ENCODE peak calls at places on chromosomes 2 and 18, in five cellular contexts. S is thyroid gland, U is neural progenitor cell, E is endodermal cell, M is bronchial epithelial cell. C is an unnamed sample.

GRCh38 chr18:12282436-12283039 is 25.5 kb upstream of the TUBB6 start:
- DNase-seq in E (no peak), S (no peak), U (no peak), M (peak), C (peak)

GRCh38 chr2:11569636-11570035 is 35.8 kb downstream of the GREB1 start:
- DNase-seq in E (peak), S (no peak), M (no peak), U (no peak), C (no peak)

GRCh38 chr18:32714571-32715148 is 58.2 kb downstream of the KLHL14 start:
- DNase-seq in E (peak), U (peak), S (peak), M (peak), C (peak)

GRCh38 chr2:111698743-111699554 is 185.0 kb downstream of the ANAPC1 start:
- DNase-seq in U (no peak), M (peak), S (peak), E (peak), C (peak)

GRCh38 chr2:214192711-214193110 is 218.1 kb upstream of the VWC2L start:
- DNase-seq in M (no peak), S (no peak), U (no peak), E (no peak), C (no peak)

GRCh38 chr2:29459445-29460179 is 344.4 kb downstream of the CLIP4 start:
- DNase-seq in E (no peak), U (no peak), S (no peak), M (peak), C (peak)

GRCh38 chr2:157830696-157831570 is 45.2 kb downstream of the ACVR1 start:
- DNase-seq in S (peak), M (peak), E (no peak), U (no peak), C (peak)

GRCh38 chr2:71995067-71995665 is 152.5 kb downstream of the CYP26B1 start:
- DNase-seq in U (peak), M (peak), S (no peak), E (no peak), C (peak)

GRCh38 chr18:77105021-77105420 is 27.6 kb downstream of the MBP start:
- DNase-seq in E (no peak), S (no peak), M (no peak), U (no peak), C (peak)

GRCh38 chr2:10361220-10361588 is 58.5 kb downstream of the HPCAL1 start:
- DNase-seq in M (peak), U (peak), E (no peak), S (no peak), C (peak)

GRCh38 chr2:127063701-127064590 is 43.0 kb downstream of the BIN1 start:
- DNase-seq in M (no peak), U (no peak), E (no peak), S (no peak), C (no peak)

GRCh38 chr18:37452697-37453385 is 112.8 kb downstream of the CELF4 start:
- DNase-seq in E (no peak), S (no peak), U (no peak), M (peak), C (peak)

GRCh38 chr18:48140738-48141137 is 210.3 kb upstream of the SMAD2 start:
- DNase-seq in S (peak), U (no peak), M (no peak), E (no peak), C (no peak)

GRCh38 chr2:240399419-240400318 is 35.8 kb upstream of the GPC1 start:
- DNase-seq in M (no peak), U (no peak), S (no peak), E (peak), C (no peak)

GRCh38 chr2:231627384-231628156 is 34.9 kb downstream of the TEX44 start:
- DNase-seq in E (no peak), U (no peak), M (no peak), S (no peak), C (peak)

GRCh38 chr2:20186078-20186854 is 38.7 kb downstream of the SDC1 start:
- DNase-seq in U (no peak), M (peak), E (peak), S (no peak), C (peak)

GRCh38 chr2:114294814-114295213 is 147.6 kb upstream of the DPP10 start:
- DNase-seq in M (no peak), S (no peak), E (peak), U (peak), C (no peak)

GRCh38 chr18:56869189-56869777 is 218.1 kb downstream of the WDR7 start:
- DNase-seq in U (peak), S (no peak), M (peak), E (peak), C (peak)

GRCh38 chr2:187547353-187547979 is 6.8 kb downstream of the TFPI start:
- DNase-seq in E (peak), U (no peak), S (no peak), M (peak), C (peak)

GRCh38 chr2:120531863-120532600 is 186.1 kb downstream of the INHBB start:
- DNase-seq in S (no peak), E (no peak), M (no peak), U (no peak), C (peak)

GRCh38 chr2:45748239-45748638 is 96.8 kb downstream of the PRKCE start:
- DNase-seq in S (no peak), E (no peak), M (no peak), U (no peak), C (no peak)

GRCh38 chr2:218644721-218645120 is 14.7 kb downstream of the ZNF142 start:
- DNase-seq in E (no peak), M (no peak), S (no peak), U (no peak), C (no peak)

GRCh38 chr2:147910990-147911473 is 66.2 kb downstream of the ACVR2A start:
- DNase-seq in U (peak), M (peak), S (no peak), E (peak), C (peak)

GRCh38 chr2:196681510-196681909 is 42.0 kb downstream of the CCDC150 start:
- DNase-seq in E (no peak), M (no peak), U (no peak), S (no peak), C (no peak)

GRCh38 chr2:48693066-48693465 is 62.5 kb downstream of the LHCGR start:
- DNase-seq in U (no peak), S (no peak), M (no peak), E (no peak), C (no peak)

GRCh38 chr2:183001948-183002347 is 36.3 kb downstream of the NCKAP1 start:
- DNase-seq in M (no peak), E (no peak), S (no peak), U (no peak), C (no peak)

GRCh38 chr18:46754661-46755292 is 2.1 kb downstream of the ST8SIA5 start:
- DNase-seq in S (no peak), E (peak), M (no peak), U (peak), C (no peak)

GRCh38 chr18:48840491-48840877 is 110.3 kb downstream of the SMAD7 start:
- DNase-seq in U (no peak), M (no peak), E (no peak), S (no peak), C (no peak)

GRCh38 chr2:102166189-102166845 is 20.5 kb upstream of the IL1RL2 start:
- DNase-seq in M (peak), E (no peak), S (peak), U (peak), C (peak)

GRCh38 chr2:48144777-48145176 is 238.5 kb upstream of the FBXO11 start:
- DNase-seq in E (no peak), S (peak), M (no peak), U (no peak), C (peak)

GRCh38 chr2:239306274-239307220 is 94.3 kb downstream of the HDAC4 start:
- DNase-seq in E (peak), U (no peak), S (no peak), M (no peak), C (no peak)

GRCh38 chr2:75462714-75463113 is 98.0 kb downstream of the EVA1A start:
- DNase-seq in U (peak), M (no peak), E (peak), S (no peak), C (no peak)

GRCh38 chr2:75464348-75464946 is 96.3 kb downstream of the EVA1A start:
- DNase-seq in S (peak), E (peak), U (no peak), M (peak), C (peak)

GRCh38 chr2:75465317-75465998 is 95.3 kb downstream of the EVA1A start:
- DNase-seq in S (peak), U (peak), E (no peak), M (peak), C (peak)

DNA sequence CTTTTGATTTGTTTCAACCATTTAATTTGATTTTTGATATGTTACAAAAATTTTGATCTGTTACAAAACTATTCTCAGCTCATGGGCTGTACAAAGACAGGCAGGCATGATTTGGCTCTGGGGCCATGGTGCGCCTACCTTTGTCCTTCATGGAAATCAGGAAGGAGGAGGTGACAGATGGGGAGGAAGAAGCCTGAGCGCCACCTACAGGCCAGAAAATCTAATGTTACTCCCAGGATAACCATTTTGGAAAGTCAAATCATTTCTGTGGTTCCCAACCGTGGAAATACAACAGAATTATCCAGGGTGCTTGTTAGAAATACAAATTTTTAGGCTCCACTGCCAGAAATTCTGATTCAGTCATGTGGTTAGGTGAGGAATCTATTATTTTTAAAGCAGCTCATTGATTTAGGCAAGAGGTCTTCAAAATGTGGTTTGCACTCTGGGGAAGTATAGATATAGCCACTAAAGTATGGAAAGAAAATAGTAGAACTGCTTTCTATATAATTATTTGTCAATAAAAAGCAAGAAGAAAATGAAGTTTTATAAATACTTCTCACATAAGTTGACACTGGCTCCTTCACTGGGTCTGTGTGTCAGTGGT is 93.9 kb downstream of the EVA1A start:
- DNase-seq in E (peak), S (peak), M (peak), U (peak), C (peak)
- TF ChIP-seq CTCF in E (peak), S (peak), M (peak), U (peak), C (peak)

GRCh38 chr2:61795408-61795807 is 58.5 kb downstream of the FAM161A start:
- DNase-seq in U (no peak), E (no peak), M (no peak), S (no peak), C (no peak)
- H3K4me3 ChIP-seq in U (no peak), E (no peak), M (no peak), S (no peak), C (no peak)

DNA sequence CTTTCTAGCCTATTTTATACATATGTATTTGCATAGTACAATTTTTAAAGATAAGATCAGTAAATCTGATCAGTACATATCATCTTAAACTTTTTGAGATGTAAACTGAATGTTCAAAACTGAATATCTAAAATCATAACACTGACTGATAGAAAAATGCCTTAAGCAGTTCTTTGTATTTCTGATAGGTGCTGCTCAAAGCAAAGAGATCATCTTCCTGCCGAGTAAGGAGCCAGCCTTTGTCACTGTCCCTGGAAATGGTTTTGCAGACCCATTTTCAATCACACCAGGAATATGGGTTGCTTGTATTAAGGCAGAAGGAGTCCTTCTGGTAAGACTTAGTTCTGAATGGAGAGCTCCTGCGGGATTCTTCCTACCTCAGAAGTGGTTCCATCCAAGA is 135.0 kb downstream of the LAMA3 start:
- DNase-seq in S (no peak), M (peak), U (no peak), E (no peak), C (no peak)
- TF ChIP-seq CTCF in S (no peak), M (no peak), U (no peak), E (peak), C (no peak)

GRCh38 chr2:152594022-152594712 is 123.1 kb downstream of the PRPF40A start:
- DNase-seq in M (peak), S (no peak), U (no peak), E (no peak), C (no peak)

GRCh38 chr2:152585830-152586484 is 131.3 kb downstream of the PRPF40A start:
- DNase-seq in S (peak), E (no peak), U (no peak), M (peak), C (peak)

GRCh38 chr2:152587187-152587947 is 129.9 kb downstream of the PRPF40A start:
- DNase-seq in E (no peak), S (no peak), U (no peak), M (peak), C (peak)

GRCh38 chr2:152584301-152584700 is 133.0 kb downstream of the PRPF40A start:
- DNase-seq in U (no peak), S (no peak), E (no peak), M (no peak), C (peak)

DNA sequence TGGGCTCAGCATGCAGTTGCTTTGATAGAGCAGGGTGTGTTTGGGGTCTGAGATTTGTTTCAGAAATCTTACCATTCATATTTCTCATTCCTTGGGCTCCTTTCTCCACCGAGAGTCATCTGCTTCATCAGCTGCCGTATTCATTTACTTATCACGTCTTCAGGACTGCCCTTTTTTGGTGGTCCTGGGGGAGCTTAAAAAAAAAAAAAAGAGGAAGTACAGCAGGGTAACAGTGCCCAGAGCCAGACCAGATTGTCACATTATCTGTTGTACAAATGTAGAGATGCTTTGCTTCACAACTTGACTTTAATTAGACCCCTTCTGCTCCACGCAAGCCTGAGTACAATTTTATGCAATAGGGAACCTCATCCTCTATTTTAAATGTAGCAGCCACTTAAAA is 128.3 kb downstream of the PRPF40A start:
- DNase-seq in U (no peak), E (no peak), S (no peak), M (no peak), C (no peak)
- H3K4me3 ChIP-seq in U (no peak), E (no peak), S (no peak), M (no peak), C (no peak)

GRCh38 chr2:219887870-219888269 is 260.4 kb downstream of the SLC4A3 start:
- DNase-seq in M (peak), U (no peak), S (no peak), E (no peak), C (no peak)
- TF ChIP-seq CTCF in M (no peak), U (no peak), S (no peak), E (no peak), C (no peak)

GRCh38 chr2:193695367-193695766 is 1500.6 kb upstream of the TMEFF2 start:
- DNase-seq in S (no peak), U (peak), M (peak), E (no peak), C (peak)
- H3K4me3 ChIP-seq in S (no peak), U (no peak), M (no peak), E (no peak), C (no peak)

GRCh38 chr2:54899576-54900200 is 150.6 kb downstream of the RTN4 start:
- DNase-seq in S (peak), U (peak), E (no peak), M (peak), C (peak)
- TF ChIP-seq CTCF in S (peak), U (peak), E (peak), M (peak), C (peak)

C was measured in cardiac fibroblast.